ENCODE peak calls at places on chromosome 6, in seven cellular contexts. N, K, R, S, J, X and F are unnamed samples.

GRCh38 chr6:153525998-153526397 is 394.9 kb upstream of the RGS17 start:
- DNase-seq in N (no peak), K (no peak), R (no peak), S (no peak), J (no peak), X (no peak), F (no peak)

GRCh38 chr6:97240222-97240621 is 42.8 kb downstream of the MMS22L start:
- DNase-seq in N (no peak), K (no peak), R (peak; percentile 68), S (no peak), J (no peak), X (peak; percentile 17), F (no peak)

GRCh38 chr6:165922309-165922794 is 245.3 kb downstream of the TBXT start:
- DNase-seq in N (no peak), K (no peak), R (peak; percentile 63), S (no peak), J (no peak), X (no peak), F (peak; percentile 15)

GRCh38 chr6:136337606-136338005 is 48.0 kb upstream of the BCLAF1 start:
- DNase-seq in N (no peak), K (no peak), R (no peak), S (no peak), J (no peak), X (no peak), F (no peak)

GRCh38 chr6:43636312-43636667 is 650 bp downstream of the MAD2L1BP start:
- DNase-seq in N (no peak), K (no peak), R (no peak), S (no peak), J (no peak), X (no peak), F (no peak)

GRCh38 chr6:160036331-160036695 is 67.4 kb downstream of the IGF2R start:
- DNase-seq in N (no peak), K (no peak), R (no peak), S (no peak), J (no peak), X (no peak), F (no peak)

GRCh38 chr6:35391240-35391968 is 49.0 kb downstream of the PPARD start:
- DNase-seq in N (no peak), K (no peak), R (peak; percentile 94), S (no peak), J (no peak), X (peak; percentile 75), F (peak; percentile 64)

GRCh38 chr6:1131285-1132079 is 180.4 kb upstream of the FOXQ1 start:
- DNase-seq in N (no peak), K (no peak), R (no peak), S (no peak), J (no peak), X (peak; percentile 83), F (peak; percentile 61)

GRCh38 chr6:154951400-154952200 is 43.5 kb upstream of the TIAM2 start:
- DNase-seq in N (no peak), K (no peak), R (no peak), S (peak; percentile 78), J (peak; percentile 54), X (no peak), F (no peak)

GRCh38 chr6:75084872-75085381 is 120.9 kb downstream of the COL12A1 start:
- DNase-seq in N (no peak), K (no peak), R (no peak), S (no peak), J (no peak), X (no peak), F (no peak)

GRCh38 chr6:97053643-97054411 is 129.3 kb downstream of the KLHL32 start:
- DNase-seq in N (no peak), K (no peak), R (peak; percentile 59), S (no peak), J (no peak), X (no peak), F (no peak)